ENCODE peak calls at places on chromosomes 7 and 10, in six cellular contexts. P, G, B, Z, O and I are unnamed samples.

GRCh38 chr10:127910464-127910770 is 3.5 kb downstream of the PTPRE start:
- DNase-seq in G (no peak), P (no peak), B (peak; percentile 45), O (no peak), Z (no peak), I (no peak)

GRCh38 chr7:130740617-130741016 is 6.6 kb upstream of the KLF14 start:
- DNase-seq in B (no peak), O (no peak), G (no peak), P (no peak), Z (no peak), I (no peak)

GRCh38 chr7:116948934-116949333 is 4.4 kb upstream of the ST7 start:
- DNase-seq in O (no peak), G (no peak), B (no peak), Z (no peak), P (no peak), I (no peak)

GRCh38 chr7:76234931-76235441 is 33.3 kb downstream of the SRRM3 start:
- DNase-seq in B (peak; percentile 84), O (peak; percentile 85), G (no peak), P (peak; percentile 76), Z (peak; percentile 62), I (peak; percentile 97)

GRCh38 chr7:36784991-36785940 is 61.0 kb upstream of the AOAH start:
- DNase-seq in Z (peak; percentile 71), P (no peak), O (no peak), G (peak; percentile 79), B (no peak), I (no peak)

GRCh38 chr7:74625446-74625845 is 32.1 kb upstream of the GTF2I start:
- DNase-seq in P (peak; percentile 66), B (peak; percentile 60), G (no peak), O (no peak), Z (no peak), I (no peak)

GRCh38 chr10:89342219-89342966 is 14.6 kb downstream of the IFIT3 start:
- DNase-seq in G (no peak), P (peak; percentile 78), Z (no peak), O (no peak), B (no peak), I (no peak)

GRCh38 chr10:123009105-123009805 is 449 bp downstream of the ACADSB start:
- DNase-seq in B (peak; percentile 26), P (no peak), G (peak; percentile 33), O (no peak), Z (peak; percentile 29), I (peak; percentile 29)